ENCODE peak calls at places on chromosomes 6 and 20, in five cellular contexts. One of them, this sample, is unnamed. For H3K4me1 and H3K27me3, the result is how much of the 10 kb centered on the place peaks cover.

GRCh38 chr20:59004493-59004762 is 2.6 kb downstream of the CTSZ start:
- DNase-seq in pancreas: peak
- DNase-seq in heart right ventricle: peak
- DNase-seq in cardiac muscle cell: no peak
- DNase-seq in heart left ventricle: peak
- DNase-seq in this sample: no peak

GRCh38 chr20:20321917-20322316 is 46.0 kb upstream of the INSM1 start:
- DNase-seq in heart right ventricle: no peak
- DNase-seq in cardiac muscle cell: no peak
- DNase-seq in heart left ventricle: no peak
- DNase-seq in pancreas: no peak
- DNase-seq in this sample: no peak

GRCh38 chr6:170221052-170221752 is 69.7 kb downstream of the DLL1 start:
- DNase-seq in heart right ventricle: no peak
- DNase-seq in cardiac muscle cell: no peak
- DNase-seq in heart left ventricle: no peak
- DNase-seq in pancreas: peak
- DNase-seq in this sample: no peak

GRCh38 chr20:33408716-33409654 is 7.7 kb upstream of the CDK5RAP1 start:
- DNase-seq in heart right ventricle: no peak
- DNase-seq in cardiac muscle cell: no peak
- DNase-seq in pancreas: no peak
- DNase-seq in heart left ventricle: no peak
- DNase-seq in this sample: no peak

GRCh38 chr6:161908872-161909271 is 635.0 kb upstream of the AGPAT4 start:
- DNase-seq in heart right ventricle: no peak
- DNase-seq in heart left ventricle: no peak
- DNase-seq in cardiac muscle cell: no peak
- DNase-seq in pancreas: no peak
- DNase-seq in this sample: no peak

GRCh38 chr20:9110365-9110764 is 41.5 kb downstream of the PLCB4 start:
- DNase-seq in heart left ventricle: no peak
- DNase-seq in pancreas: no peak
- DNase-seq in cardiac muscle cell: no peak
- DNase-seq in heart right ventricle: no peak
- DNase-seq in this sample: no peak

GRCh38 chr6:107753778-107754177 is 70.3 kb downstream of the SCML4 start:
- DNase-seq in heart right ventricle: no peak
- DNase-seq in heart left ventricle: no peak
- DNase-seq in pancreas: no peak
- DNase-seq in cardiac muscle cell: no peak
- DNase-seq in this sample: no peak

GRCh38 chr6:35443341-35444030 is 8.7 kb upstream of the FANCE start:
- DNase-seq in heart right ventricle: no peak
- DNase-seq in pancreas: no peak
- DNase-seq in cardiac muscle cell: no peak
- DNase-seq in heart left ventricle: no peak
- DNase-seq in this sample: no peak

GRCh38 chr6:169251371-169251802 is 2.3 kb downstream of the THBS2 start:
- DNase-seq in heart right ventricle: no peak
- DNase-seq in cardiac muscle cell: no peak
- DNase-seq in heart left ventricle: no peak
- DNase-seq in pancreas: no peak
- DNase-seq in this sample: no peak

GRCh38 chr20:50107796-50108331 is 5.1 kb downstream of the UBE2V1 start:
- DNase-seq in heart left ventricle: no peak
- DNase-seq in pancreas: no peak
- DNase-seq in cardiac muscle cell: no peak
- DNase-seq in heart right ventricle: no peak
- DNase-seq in this sample: no peak
- H3K4me1 ChIP-seq in heart left ventricle: under half
- H3K4me1 ChIP-seq in pancreas: under half
- H3K4me1 ChIP-seq in cardiac muscle cell: under half
- H3K4me1 ChIP-seq in heart right ventricle: half or more
- H3K4me1 ChIP-seq in this sample: under half

GRCh38 chr6:127391019-127391974 is 47.9 kb upstream of the ECHDC1 start:
- DNase-seq in cardiac muscle cell: no peak
- DNase-seq in pancreas: no peak
- DNase-seq in heart left ventricle: no peak
- DNase-seq in heart right ventricle: no peak
- DNase-seq in this sample: no peak
- TF ChIP-seq CTCF in cardiac muscle cell: no peak
- TF ChIP-seq CTCF in pancreas: no peak
- TF ChIP-seq CTCF in heart left ventricle: no peak
- TF ChIP-seq CTCF in heart right ventricle: no peak
- TF ChIP-seq CTCF in this sample: no peak

GRCh38 chr20:25054995-25055629 is 2.8 kb downstream of the ACSS1 start:
- DNase-seq in heart right ventricle: no peak
- DNase-seq in cardiac muscle cell: no peak
- DNase-seq in heart left ventricle: no peak
- DNase-seq in pancreas: no peak
- DNase-seq in this sample: no peak
- H3K27me3 ChIP-seq in heart right ventricle: under half
- H3K27me3 ChIP-seq in cardiac muscle cell: half or more
- H3K27me3 ChIP-seq in heart left ventricle: under half
- H3K27me3 ChIP-seq in pancreas: under half
- H3K27me3 ChIP-seq in this sample: under half

GRCh38 chr20:50288128-50288623 is 97.5 kb downstream of the CEBPB start:
- DNase-seq in heart left ventricle: no peak
- DNase-seq in heart right ventricle: no peak
- DNase-seq in cardiac muscle cell: no peak
- DNase-seq in pancreas: no peak
- DNase-seq in this sample: no peak
- H3K4me1 ChIP-seq in heart left ventricle: under half
- H3K4me1 ChIP-seq in heart right ventricle: under half
- H3K4me1 ChIP-seq in cardiac muscle cell: under half
- H3K4me1 ChIP-seq in pancreas: under half
- H3K4me1 ChIP-seq in this sample: under half

GRCh38 chr6:27081931-27082330 is 165.6 kb upstream of the PRSS16 start:
- DNase-seq in pancreas: no peak
- DNase-seq in heart right ventricle: no peak
- DNase-seq in heart left ventricle: no peak
- DNase-seq in cardiac muscle cell: no peak
- DNase-seq in this sample: no peak

GRCh38 chr6:27073441-27073840 is 174.1 kb upstream of the PRSS16 start:
- DNase-seq in pancreas: no peak
- DNase-seq in heart left ventricle: no peak
- DNase-seq in cardiac muscle cell: no peak
- DNase-seq in heart right ventricle: no peak
- DNase-seq in this sample: no peak

GRCh38 chr6:27081188-27081587 is 166.3 kb upstream of the PRSS16 start:
- DNase-seq in pancreas: no peak
- DNase-seq in heart right ventricle: no peak
- DNase-seq in heart left ventricle: no peak
- DNase-seq in cardiac muscle cell: no peak
- DNase-seq in this sample: no peak

GRCh38 chr6:27076116-27076515 is 171.4 kb upstream of the PRSS16 start:
- DNase-seq in cardiac muscle cell: no peak
- DNase-seq in pancreas: no peak
- DNase-seq in heart right ventricle: no peak
- DNase-seq in heart left ventricle: no peak
- DNase-seq in this sample: no peak

DNA sequence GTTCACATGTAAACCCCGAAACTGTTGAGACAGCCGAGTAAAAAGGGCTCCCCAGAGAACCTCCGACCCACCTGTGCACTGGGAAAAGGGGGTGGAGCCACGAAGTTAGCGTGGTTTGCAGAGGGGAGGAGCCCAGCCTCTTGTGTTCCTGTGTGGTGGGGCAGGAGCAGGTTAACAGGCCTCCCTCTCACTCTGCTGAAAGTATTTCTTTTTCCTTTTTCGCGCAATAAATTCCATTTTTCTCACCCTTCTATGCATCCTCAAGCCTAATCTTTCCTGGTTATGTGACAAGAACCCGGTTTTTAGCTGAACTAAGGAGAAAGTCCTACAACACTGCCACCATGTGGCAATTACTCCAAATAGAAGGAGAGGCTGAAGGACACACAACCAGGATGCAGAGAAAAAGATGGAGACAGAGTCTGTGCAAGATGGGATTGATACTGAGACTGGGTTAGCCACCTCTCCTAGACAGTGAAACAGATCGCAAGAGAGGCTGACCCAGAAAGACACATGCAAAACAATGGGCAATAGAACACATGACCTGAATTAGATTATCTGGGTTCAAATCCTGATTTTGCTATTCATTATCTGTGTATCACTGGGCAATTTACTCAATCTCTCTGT is 168.7 kb upstream of the PRSS16 start:
- DNase-seq in heart right ventricle: peak
- DNase-seq in heart left ventricle: no peak
- DNase-seq in cardiac muscle cell: peak
- DNase-seq in pancreas: peak
- DNase-seq in this sample: no peak
- TF ChIP-seq CTCF in heart right ventricle: peak
- TF ChIP-seq CTCF in heart left ventricle: peak
- TF ChIP-seq CTCF in cardiac muscle cell: peak
- TF ChIP-seq CTCF in pancreas: peak
- TF ChIP-seq CTCF in this sample: peak

This sample was measured in breast epithelium.